ENCODE peak calls at places on chromosomes 1 and 21, in five cellular contexts. H is CD8-positive, alpha-beta T cell; N is fibroblast of the aortic adventitia; M is stomach; F is HFF-Myc. Y is an unnamed sample.

GRCh38 chr1:6634278-6635052 is 9.8 kb downstream of the THAP3 start:
- DNase-seq in H (peak; percentile 46), N (peak; percentile 25), M (peak; percentile 80), F (no peak), Y (no peak)

GRCh38 chr1:208350815-208351214 is 106.6 kb upstream of the PLXNA2 start:
- DNase-seq in H (no peak), N (no peak), M (no peak), F (no peak), Y (no peak)

GRCh38 chr1:7207875-7208646 is 422.8 kb downstream of the CAMTA1 start:
- DNase-seq in H (no peak), N (peak; percentile 35), M (peak; percentile 63), F (peak; percentile 41), Y (peak; percentile 52)

GRCh38 chr1:201505505-201505893 is 1.4 kb downstream of the CSRP1 start:
- DNase-seq in H (no peak), N (peak; percentile 72), M (no peak), F (no peak), Y (no peak)

GRCh38 chr1:34867421-34867820 is 7.9 kb upstream of the SMIM12 start:
- DNase-seq in H (no peak), N (no peak), M (no peak), F (no peak), Y (no peak)

GRCh38 chr1:221440658-221441057 is 301.2 kb downstream of the DUSP10 start:
- DNase-seq in H (no peak), N (peak; percentile 62), M (no peak), F (no peak), Y (no peak)

GRCh38 chr1:222127526-222128152 is 385.8 kb upstream of the DUSP10 start:
- DNase-seq in H (no peak), N (peak; percentile 15), M (no peak), F (no peak), Y (no peak)

GRCh38 chr1:191279266-191279800 is 801.7 kb upstream of the BRINP3 start:
- DNase-seq in H (no peak), N (no peak), M (no peak), F (no peak), Y (no peak)

GRCh38 chr1:1437904-1438376 is 2.5 kb downstream of the VWA1 start:
- DNase-seq in H (no peak), N (no peak), M (peak; percentile 73), F (no peak), Y (no peak)

GRCh38 chr1:87058343-87058649 is 143.9 kb downstream of the HS2ST1 start:
- DNase-seq in H (no peak), N (no peak), M (no peak), F (no peak), Y (no peak)

GRCh38 chr21:15421521-15421920 is 308.3 kb upstream of the USP25 start:
- DNase-seq in H (no peak), N (no peak), M (no peak), F (no peak), Y (no peak)

GRCh38 chr1:162823231-162823630 is 32.7 kb downstream of the HSD17B7 start:
- DNase-seq in H (no peak), N (no peak), M (no peak), F (no peak), Y (no peak)

GRCh38 chr1:151619489-151620093 is 7.7 kb downstream of the SNX27 start:
- DNase-seq in H (no peak), N (peak; percentile 40), M (no peak), F (no peak), Y (no peak)

GRCh38 chr1:182259229-182259872 is 132.2 kb downstream of the GLUL start:
- DNase-seq in H (peak; percentile 42), N (peak; percentile 6), M (peak; percentile 75), F (peak; percentile 4), Y (no peak)

GRCh38 chr1:212158912-212159796 is 123.6 kb downstream of the DTL start:
- DNase-seq in H (no peak), N (no peak), M (peak; percentile 64), F (no peak), Y (no peak)

GRCh38 chr1:224623743-224624333 is 7.7 kb downstream of the CNIH3 start:
- DNase-seq in H (peak; percentile 61), N (peak; percentile 84), M (peak; percentile 39), F (peak; percentile 80), Y (no peak)

GRCh38 chr21:31537872-31538576 is 121.5 kb upstream of the SOD1 start:
- DNase-seq in H (no peak), N (no peak), M (no peak), F (no peak), Y (no peak)

GRCh38 chr1:68028566-68028965 is 21.9 kb downstream of the DIRAS3 start:
- DNase-seq in H (no peak), N (no peak), M (no peak), F (no peak), Y (no peak)

GRCh38 chr1:234977891-234978396 is 150.7 kb downstream of the TOMM20 start:
- DNase-seq in H (no peak), N (no peak), M (peak; percentile 53), F (no peak), Y (no peak)

GRCh38 chr1:211648980-211649934 is 26.2 kb downstream of the NEK2 start:
- DNase-seq in H (no peak), N (peak; percentile 38), M (peak; percentile 68), F (no peak), Y (no peak)

GRCh38 chr1:54167422-54168139 is 14.8 kb upstream of the CDCP2 start:
- DNase-seq in H (no peak), N (peak; percentile 22), M (no peak), F (peak; percentile 12), Y (no peak)

GRCh38 chr1:208329291-208329690 is 85.1 kb upstream of the PLXNA2 start:
- DNase-seq in H (no peak), N (no peak), M (no peak), F (no peak), Y (no peak)

GRCh38 chr1:156496211-156496761 is 4.3 kb downstream of the MEF2D start:
- DNase-seq in H (no peak), N (no peak), M (no peak), F (no peak), Y (no peak)

GRCh38 chr21:41952568-41953248 is 1.1 kb downstream of the C2CD2 start:
- DNase-seq in H (no peak), N (peak; percentile 34), M (no peak), F (no peak), Y (no peak)

GRCh38 chr21:40732998-40733397 is 114.0 kb downstream of the DSCAM start:
- DNase-seq in H (no peak), N (no peak), M (no peak), F (no peak), Y (no peak)

GRCh38 chr1:182611326-182611725 is 7.1 kb upstream of the RGS16 start:
- DNase-seq in H (no peak), N (no peak), M (no peak), F (no peak), Y (no peak)

GRCh38 chr1:180211156-180211859 is 18.8 kb upstream of the LHX4 start:
- DNase-seq in H (no peak), N (no peak), M (no peak), F (no peak), Y (no peak)

GRCh38 chr1:45643341-45643740 is 19.5 kb upstream of the CCDC17 start:
- DNase-seq in H (no peak), N (no peak), M (no peak), F (no peak), Y (no peak)

GRCh38 chr1:45640293-45640692 is 16.4 kb upstream of the CCDC17 start:
- DNase-seq in H (no peak), N (no peak), M (no peak), F (no peak), Y (no peak)

GRCh38 chr1:45647248-45648021 is 23.6 kb upstream of the CCDC17 start:
- DNase-seq in H (no peak), N (peak; percentile 65), M (peak; percentile 45), F (no peak), Y (no peak)

GRCh38 chr1:45644661-45645060 is 20.8 kb upstream of the CCDC17 start:
- DNase-seq in H (no peak), N (no peak), M (no peak), F (no peak), Y (no peak)

DNA sequence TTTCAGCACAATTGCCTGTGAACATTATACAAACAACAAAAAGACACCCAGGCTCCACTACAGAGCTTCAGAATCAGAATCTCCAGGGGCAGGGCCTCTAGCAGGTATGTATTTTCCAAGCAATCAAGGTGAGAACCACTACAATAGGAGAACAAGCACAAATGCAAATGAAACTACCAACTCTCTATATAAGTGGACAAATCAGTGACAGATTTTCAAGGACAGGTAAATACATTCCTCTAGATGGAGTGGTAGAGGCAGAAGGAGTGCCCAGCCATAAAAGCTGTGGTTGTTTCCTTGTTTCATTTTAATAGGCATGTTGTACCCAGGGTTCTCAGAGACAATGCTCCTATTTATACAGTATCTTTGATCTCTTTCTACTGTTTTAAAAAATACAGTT is 20.1 kb upstream of the CCDC17 start:
- DNase-seq in H (no peak), N (no peak), M (no peak), F (no peak), Y (peak; percentile 57)
- TF ChIP-seq CTCF in H (no peak), N (no peak), M (no peak), F (no peak), Y (peak; percentile 70)

DNA sequence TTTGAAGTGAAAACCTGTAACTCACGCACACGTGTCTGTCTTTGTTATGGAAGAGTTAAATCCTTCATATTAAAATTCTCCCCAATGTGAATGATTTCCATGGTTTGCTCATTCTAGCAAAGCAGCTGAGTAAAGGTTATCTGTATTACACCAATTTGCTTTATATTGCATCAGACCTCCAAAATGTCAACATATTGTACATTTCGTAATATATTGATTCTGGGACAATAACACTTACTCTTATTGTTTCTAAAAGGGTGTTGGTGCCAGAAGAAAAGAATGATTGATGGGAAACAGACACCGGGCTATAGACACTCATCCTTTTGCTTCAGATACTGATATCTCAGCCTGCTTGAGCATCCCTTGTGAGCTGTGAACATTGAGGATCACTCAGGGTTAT is 7.0 kb downstream of the NTNG1 start:
- DNase-seq in H (no peak), N (no peak), M (no peak), F (no peak), Y (no peak)
- H3K4me3 ChIP-seq in H (no peak overlapping the region), N (no peak overlapping the region), M (no peak overlapping the region), F (no peak overlapping the region), Y (no peak overlapping the region)

GRCh38 chr1:161073474-161074121 is 3.9 kb upstream of the ARHGAP30 start:
- DNase-seq in H (no peak), N (no peak), M (peak; percentile 41), F (no peak), Y (no peak)
- TF ChIP-seq CTCF in H (no peak), N (no peak), M (no peak), F (no peak), Y (no peak)

GRCh38 chr1:10494754-10495474 is 20.2 kb downstream of the PEX14 start:
- DNase-seq in H (peak; percentile 74), N (peak; percentile 71), M (peak; percentile 84), F (no peak), Y (no peak)

GRCh38 chr1:10497109-10497508 is 22.4 kb downstream of the PEX14 start:
- DNase-seq in H (no peak), N (no peak), M (no peak), F (no peak), Y (no peak)

GRCh38 chr1:10494418-10494753 is 19.6 kb downstream of the PEX14 start:
- DNase-seq in H (no peak), N (no peak), M (no peak), F (no peak), Y (no peak)

GRCh38 chr1:10495942-10496341 is 21.2 kb downstream of the PEX14 start:
- DNase-seq in H (peak; percentile 23), N (no peak), M (peak; percentile 76), F (no peak), Y (no peak)

DNA sequence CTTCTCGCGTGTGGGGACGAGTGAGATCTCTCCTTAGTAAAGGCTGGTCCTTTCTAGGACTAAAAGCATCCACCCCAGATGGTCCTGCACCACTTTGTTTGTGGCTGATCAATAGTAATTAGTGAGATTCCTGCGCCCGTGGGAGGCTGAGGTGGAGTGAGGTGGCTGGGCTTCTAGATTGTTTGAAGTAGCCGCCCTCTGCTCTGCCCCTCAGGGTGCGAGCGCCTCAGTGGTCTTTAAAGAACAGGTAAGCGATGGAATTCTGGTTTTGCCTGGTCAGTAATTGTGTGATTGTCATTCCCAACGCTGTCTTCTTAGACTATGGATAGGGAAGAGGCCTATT is 20.7 kb downstream of the PEX14 start:
- DNase-seq in H (no peak), N (no peak), M (no peak), F (no peak), Y (no peak)
- H3K4me3 ChIP-seq in H (peak overlapping the region; percentile 50), N (peak overlapping the region; percentile 40), M (peak overlapping the region; percentile 24), F (no peak overlapping the region), Y (peak overlapping the region; percentile 33)

Y was measured in LNCaP clone FGC.